ENCODE peak calls at places on chromosomes 7 and 10, in four cellular contexts. One of them, this sample, is unnamed.

GRCh38 chr7:150942591-150943452 is 35.3 kb downstream of the KCNH2 start:
- DNase-seq in GM12878: no peak
- DNase-seq in HepG2: no peak
- DNase-seq in K562: no peak
- DNase-seq in this sample: no peak

GRCh38 chr10:77496941-77497420 is 140.6 kb downstream of the KCNMA1 start:
- DNase-seq in GM12878: no peak
- DNase-seq in HepG2: peak
- DNase-seq in K562: no peak
- DNase-seq in this sample: no peak

GRCh38 chr10:110389250-110389649 is 84.5 kb upstream of the SMNDC1 start:
- DNase-seq in GM12878: no peak
- DNase-seq in HepG2: no peak
- DNase-seq in K562: no peak
- DNase-seq in this sample: no peak

GRCh38 chr7:24255139-24255538 is 28.9 kb upstream of the NPY start:
- DNase-seq in GM12878: no peak
- DNase-seq in HepG2: no peak
- DNase-seq in K562: no peak
- DNase-seq in this sample: no peak

GRCh38 chr7:140314571-140315480 is 83.5 kb downstream of the SLC37A3 start:
- DNase-seq in GM12878: no peak
- DNase-seq in HepG2: no peak
- DNase-seq in K562: no peak
- DNase-seq in this sample: no peak

GRCh38 chr7:88758355-88759215 is 915 bp upstream of the ZNF804B start:
- DNase-seq in GM12878: no peak
- DNase-seq in HepG2: no peak
- DNase-seq in K562: no peak
- DNase-seq in this sample: peak

GRCh38 chr10:30645340-30645827 is 15.8 kb upstream of the LYZL2 start:
- DNase-seq in GM12878: no peak
- DNase-seq in HepG2: peak
- DNase-seq in K562: no peak
- DNase-seq in this sample: peak

GRCh38 chr10:127947206-127947605 is 40.3 kb downstream of the PTPRE start:
- DNase-seq in GM12878: no peak
- DNase-seq in HepG2: no peak
- DNase-seq in K562: no peak
- DNase-seq in this sample: no peak

DNA sequence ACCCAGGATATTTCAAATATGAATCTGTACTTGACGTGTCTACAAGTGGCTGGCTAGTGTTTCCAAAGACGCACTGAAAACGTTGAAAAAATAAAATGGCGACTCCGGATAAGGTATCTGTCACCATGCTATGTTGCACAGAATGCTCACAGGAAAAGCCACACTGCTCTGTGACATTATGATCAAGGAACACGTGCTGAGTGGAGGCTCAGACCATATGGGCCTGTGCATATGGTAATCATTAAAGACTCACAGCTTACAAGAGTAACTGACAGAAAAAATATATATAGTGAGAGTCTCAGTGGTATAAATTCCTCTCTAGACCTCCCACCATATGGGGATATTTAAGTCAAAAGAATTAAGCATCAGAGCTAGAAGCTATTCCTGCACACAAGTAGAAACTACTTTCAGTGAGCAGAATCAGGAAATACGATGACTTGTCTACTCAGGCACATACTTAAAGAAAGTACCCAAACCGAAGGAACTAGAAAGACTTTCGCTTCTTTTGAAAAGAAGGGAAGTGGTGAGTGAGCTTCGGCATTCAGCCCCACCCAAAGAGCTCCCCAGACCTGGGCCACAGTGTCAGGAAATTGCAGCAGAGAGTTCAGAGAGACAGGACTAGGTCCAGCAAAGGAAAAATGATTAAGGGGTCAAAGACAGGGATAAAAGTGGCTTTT is 65.1 kb upstream of the MPP7 start:
- DNase-seq in GM12878: peak
- DNase-seq in HepG2: no peak
- DNase-seq in K562: no peak
- DNase-seq in this sample: no peak
- TF ChIP-seq TARDBP in GM12878: no peak
- TF ChIP-seq TARDBP in HepG2: no peak
- TF ChIP-seq TARDBP in K562: no peak
- TF ChIP-seq TARDBP in this sample: no peak

GRCh38 chr7:32416846-32417245 is 73.3 kb downstream of the LSM5 start:
- DNase-seq in GM12878: no peak
- DNase-seq in HepG2: no peak
- DNase-seq in K562: no peak
- DNase-seq in this sample: no peak
- TF ChIP-seq TARDBP in GM12878: no peak
- TF ChIP-seq TARDBP in HepG2: no peak
- TF ChIP-seq TARDBP in K562: no peak
- TF ChIP-seq TARDBP in this sample: no peak

DNA sequence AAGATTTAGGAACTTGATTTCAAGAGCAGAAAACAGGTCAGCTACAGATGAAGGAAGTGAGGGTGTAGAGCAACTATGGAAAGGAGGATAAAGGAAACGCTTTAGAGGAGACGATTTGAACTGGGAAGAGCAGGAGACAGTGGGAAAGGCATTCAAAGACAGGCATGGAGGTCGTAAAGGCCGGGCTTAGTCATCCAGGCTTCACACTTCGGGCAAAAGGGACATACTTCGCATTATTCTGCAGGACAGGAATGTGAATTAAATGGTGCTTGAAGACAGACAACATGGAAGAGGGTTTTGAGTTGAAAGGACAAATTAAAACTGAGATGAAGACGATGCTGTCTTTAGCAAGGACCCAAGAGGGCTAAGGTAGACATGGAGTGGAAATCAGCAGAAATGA is 8.1 kb downstream of the FAM171A1 start:
- DNase-seq in GM12878: no peak
- DNase-seq in HepG2: no peak
- DNase-seq in K562: no peak
- DNase-seq in this sample: no peak
- TF ChIP-seq TARDBP in GM12878: no peak
- TF ChIP-seq TARDBP in HepG2: no peak
- TF ChIP-seq TARDBP in K562: no peak
- TF ChIP-seq TARDBP in this sample: no peak

DNA sequence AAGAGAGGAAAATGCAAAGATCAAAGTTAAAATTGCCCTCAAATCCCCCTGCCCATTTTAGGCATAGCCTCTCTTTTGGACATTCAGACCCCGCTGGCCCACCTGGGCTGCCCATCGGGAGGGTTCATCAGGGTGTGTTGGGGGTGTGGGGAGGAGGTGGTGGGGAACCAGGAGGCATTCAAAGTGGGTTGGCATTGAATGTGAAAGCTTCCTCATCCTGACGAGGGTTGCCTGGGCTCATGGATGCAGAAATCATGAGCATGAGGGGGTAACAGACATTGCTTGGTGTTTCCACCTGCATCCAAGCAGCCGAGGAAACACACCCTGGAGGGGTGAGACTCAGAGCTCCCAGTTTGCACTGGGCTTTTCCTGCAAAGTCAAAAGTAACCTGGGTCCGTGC is 20.6 kb downstream of the BTBD16 start:
- DNase-seq in GM12878: no peak
- DNase-seq in HepG2: no peak
- DNase-seq in K562: no peak
- DNase-seq in this sample: no peak
- TF ChIP-seq TARDBP in GM12878: no peak
- TF ChIP-seq TARDBP in HepG2: no peak
- TF ChIP-seq TARDBP in K562: no peak
- TF ChIP-seq TARDBP in this sample: no peak

GRCh38 chr7:142796001-142796500 is 25.3 kb downstream of the PRSS2 start:
- DNase-seq in GM12878: no peak
- DNase-seq in HepG2: no peak
- DNase-seq in K562: no peak
- DNase-seq in this sample: no peak

GRCh38 chr7:142797342-142797798 is 26.6 kb downstream of the PRSS2 start:
- DNase-seq in GM12878: no peak
- DNase-seq in HepG2: no peak
- DNase-seq in K562: peak
- DNase-seq in this sample: no peak

GRCh38 chr7:142795339-142795863 is 24.6 kb downstream of the PRSS2 start:
- DNase-seq in GM12878: no peak
- DNase-seq in HepG2: no peak
- DNase-seq in K562: no peak
- DNase-seq in this sample: no peak

GRCh38 chr7:142797799-142798377 is 27.1 kb downstream of the PRSS2 start:
- DNase-seq in GM12878: no peak
- DNase-seq in HepG2: no peak
- DNase-seq in K562: no peak
- DNase-seq in this sample: no peak

DNA sequence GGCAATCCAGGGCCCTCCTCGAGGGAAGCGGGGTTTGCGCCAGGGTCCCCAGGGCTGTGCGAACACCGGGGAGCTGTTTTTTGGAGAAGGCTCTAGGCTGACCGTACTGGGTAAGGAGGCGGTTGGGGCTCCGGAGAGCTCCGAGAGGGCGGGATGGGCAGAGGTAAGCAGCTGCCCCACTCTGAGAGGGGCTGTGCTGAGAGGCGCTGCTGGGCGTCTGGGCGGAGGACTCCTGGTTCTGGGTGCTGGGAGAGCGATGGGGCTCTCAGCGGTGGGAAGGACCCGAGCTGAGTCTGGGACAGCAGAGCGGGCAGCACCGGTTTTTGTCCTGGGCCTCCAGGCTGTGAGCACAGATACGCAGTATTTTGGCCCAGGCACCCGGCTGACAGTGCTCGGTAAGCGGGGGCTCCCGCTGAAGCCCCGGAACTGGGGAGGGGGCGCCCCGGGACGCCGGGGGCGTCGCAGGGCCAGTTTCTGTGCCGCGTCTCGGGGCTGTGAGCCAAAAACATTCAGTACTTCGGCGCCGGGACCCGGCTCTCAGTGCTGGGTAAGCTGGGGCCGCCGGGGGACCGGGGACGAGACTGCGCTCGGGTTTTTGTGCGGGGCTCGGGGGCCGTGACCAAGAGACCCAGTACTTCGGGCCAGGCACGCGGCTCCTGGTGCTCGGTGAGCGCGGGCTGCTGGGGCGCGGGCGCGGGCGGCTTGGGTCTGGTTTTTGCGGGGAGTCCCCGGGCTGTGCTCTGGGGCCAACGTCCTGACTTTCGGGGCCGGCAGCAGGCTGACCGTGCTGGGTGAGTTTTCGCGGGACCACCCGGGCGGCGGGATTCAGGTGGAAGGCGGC is 26.0 kb downstream of the PRSS2 start:
- DNase-seq in GM12878: no peak
- DNase-seq in HepG2: no peak
- DNase-seq in K562: no peak
- DNase-seq in this sample: no peak
- TF ChIP-seq TARDBP in GM12878: no peak
- TF ChIP-seq TARDBP in HepG2: no peak
- TF ChIP-seq TARDBP in K562: no peak
- TF ChIP-seq TARDBP in this sample: no peak

GRCh38 chr7:96591900-96592676 is 117.6 kb downstream of the SEM1 start:
- DNase-seq in GM12878: no peak
- DNase-seq in HepG2: no peak
- DNase-seq in K562: no peak
- DNase-seq in this sample: no peak

GRCh38 chr7:96596120-96596826 is 113.4 kb downstream of the SEM1 start:
- DNase-seq in GM12878: no peak
- DNase-seq in HepG2: no peak
- DNase-seq in K562: no peak
- DNase-seq in this sample: peak

GRCh38 chr7:96589038-96589437 is 120.6 kb downstream of the SEM1 start:
- DNase-seq in GM12878: no peak
- DNase-seq in HepG2: no peak
- DNase-seq in K562: no peak
- DNase-seq in this sample: no peak

DNA sequence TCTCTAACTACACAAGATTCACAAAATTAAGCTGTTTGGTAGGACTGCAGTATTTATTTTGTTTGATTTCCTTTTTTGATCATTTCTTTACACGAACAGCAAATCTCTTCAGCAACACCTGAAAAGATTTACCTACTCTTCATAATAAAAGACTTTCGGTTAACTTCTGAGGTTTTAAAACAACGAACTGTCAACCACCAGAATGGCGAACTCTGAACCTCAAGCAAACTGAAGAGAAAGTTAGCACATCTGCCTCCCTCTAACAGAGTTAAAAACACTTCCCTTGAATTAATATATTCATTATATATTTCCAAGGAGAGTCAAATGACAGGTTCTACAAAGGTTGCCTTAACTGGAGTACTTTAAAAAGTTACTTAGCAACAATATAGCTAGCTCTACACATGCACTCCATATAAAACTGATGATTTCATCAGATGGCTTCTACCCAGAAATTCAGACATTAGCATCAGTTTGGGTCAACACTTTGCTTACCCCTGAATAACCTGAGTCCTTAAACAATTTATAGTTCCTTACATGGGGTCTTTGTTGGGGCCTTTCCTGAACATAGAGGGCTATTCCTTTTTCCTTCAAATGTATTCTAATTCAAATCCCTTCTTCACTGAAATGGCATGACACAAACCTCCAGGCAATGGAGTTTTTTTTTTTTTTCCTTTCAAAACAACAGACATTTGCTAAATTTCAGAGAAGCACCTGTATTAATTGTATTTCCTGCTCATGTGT is 118.3 kb downstream of the SEM1 start:
- DNase-seq in GM12878: no peak
- DNase-seq in HepG2: no peak
- DNase-seq in K562: no peak
- DNase-seq in this sample: no peak
- TF ChIP-seq TARDBP in GM12878: no peak
- TF ChIP-seq TARDBP in HepG2: no peak
- TF ChIP-seq TARDBP in K562: no peak
- TF ChIP-seq TARDBP in this sample: no peak

DNA sequence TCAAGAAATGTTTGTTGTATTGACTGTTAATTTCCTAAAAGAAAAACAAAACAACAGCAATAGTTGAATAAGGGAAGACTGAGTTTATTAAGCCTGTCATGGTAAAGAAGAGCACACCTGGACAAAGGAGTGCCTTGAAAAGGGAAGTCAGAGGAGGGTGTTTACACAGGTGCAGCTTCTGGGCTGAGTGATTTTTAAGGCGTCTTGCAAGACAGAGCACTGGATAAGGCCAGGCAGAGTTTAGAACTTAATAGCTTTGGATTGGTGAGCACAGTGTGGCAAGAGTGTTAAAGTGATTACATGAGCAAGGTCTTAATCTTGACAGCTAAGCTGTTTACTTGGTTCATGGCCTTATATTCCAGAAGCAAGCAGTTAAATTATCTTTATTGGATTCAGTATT is 423.2 kb downstream of the CNTNAP2 start:
- DNase-seq in GM12878: no peak
- DNase-seq in HepG2: no peak
- DNase-seq in K562: no peak
- DNase-seq in this sample: no peak
- TF ChIP-seq TARDBP in GM12878: no peak
- TF ChIP-seq TARDBP in HepG2: no peak
- TF ChIP-seq TARDBP in K562: no peak
- TF ChIP-seq TARDBP in this sample: no peak

GRCh38 chr7:77458786-77459185 is 42.6 kb upstream of the GSAP start:
- DNase-seq in GM12878: no peak
- DNase-seq in HepG2: no peak
- DNase-seq in K562: no peak
- DNase-seq in this sample: no peak
- TF ChIP-seq TARDBP in GM12878: no peak
- TF ChIP-seq TARDBP in HepG2: no peak
- TF ChIP-seq TARDBP in K562: no peak
- TF ChIP-seq TARDBP in this sample: no peak

GRCh38 chr10:12214763-12215218 is 18.8 kb downstream of the CDC123 start:
- DNase-seq in GM12878: no peak
- DNase-seq in HepG2: peak
- DNase-seq in K562: no peak
- DNase-seq in this sample: peak
- TF ChIP-seq TARDBP in GM12878: no peak
- TF ChIP-seq TARDBP in HepG2: no peak
- TF ChIP-seq TARDBP in K562: no peak
- TF ChIP-seq TARDBP in this sample: no peak

GRCh38 chr7:33725111-33725510 is 180.2 kb upstream of the BMPER start:
- DNase-seq in GM12878: no peak
- DNase-seq in HepG2: no peak
- DNase-seq in K562: no peak
- DNase-seq in this sample: no peak
- TF ChIP-seq TARDBP in GM12878: no peak
- TF ChIP-seq TARDBP in HepG2: no peak
- TF ChIP-seq TARDBP in K562: no peak
- TF ChIP-seq TARDBP in this sample: no peak

This sample was measured in HEK293T.